ENCODE peak calls at places on chromosomes 1 and 21, in seven cellular contexts. Z is OCI-LY7; B is T-helper 2 cell; Q is T47D; O is LHCN-M2; T is activated CD4-positive, alpha-beta T cell treated with anti-CD3 and anti-CD28 coated beads, Interleukin-2, amount 50 U/mL, for 1 hour; A is endothelial cell. G is an unnamed sample.

GRCh38 chr1:80054129-80054528 is 1047.6 kb upstream of the ADGRL4 start:
- DNase-seq in Z (no peak), Q (peak), A (no peak), T (no peak), B (no peak), O (peak), G (no peak)

GRCh38 chr1:230878584-230878975 is 10.3 kb upstream of the C1orf198 start:
- DNase-seq in T (no peak), B (no peak), O (peak), Q (no peak), Z (no peak), A (no peak), G (no peak)

GRCh38 chr1:228098323-228098931 is 4.7 kb downstream of the C1orf35 start:
- DNase-seq in T (no peak), Z (no peak), B (peak), Q (no peak), O (no peak), A (no peak), G (no peak)

GRCh38 chr1:233864578-233864977 is 39.9 kb upstream of the SLC35F3 start:
- DNase-seq in O (no peak), T (no peak), A (no peak), Z (no peak), B (no peak), Q (no peak), G (no peak)

GRCh38 chr1:26287033-26287711 is 7.3 kb downstream of the SH3BGRL3 start:
- DNase-seq in Q (no peak), B (peak), A (no peak), Z (peak), O (peak), T (peak), G (no peak)

GRCh38 chr21:25733859-25734653 is 648 bp downstream of the ATP5PF start:
- DNase-seq in Z (peak), O (peak), Q (peak), T (no peak), A (no peak), B (no peak), G (no peak)

GRCh38 chr21:25573409-25574206 is 33.7 kb downstream of the MRPL39 start:
- DNase-seq in B (peak), A (no peak), T (peak), Q (peak), O (peak), Z (peak), G (no peak)

GRCh38 chr1:23561813-23562100 is 2.5 kb upstream of the ID3 start:
- DNase-seq in Z (no peak), B (no peak), A (no peak), Q (peak), O (no peak), T (no peak), G (no peak)

GRCh38 chr1:6287029-6287428 is 26.1 kb upstream of the GPR153 start:
- DNase-seq in Z (no peak), B (no peak), T (no peak), Q (no peak), O (no peak), A (no peak), G (no peak)

GRCh38 chr1:64922336-64922735 is 44.0 kb downstream of the JAK1 start:
- DNase-seq in A (no peak), O (no peak), Q (no peak), Z (no peak), B (no peak), T (no peak), G (no peak)

GRCh38 chr1:20184481-20184900 is 1.4 kb upstream of the UBXN10 start:
- DNase-seq in A (no peak), Z (no peak), O (no peak), B (no peak), Q (no peak), T (no peak), G (peak)

GRCh38 chr1:53605181-53605580 is 133.8 kb downstream of the GLIS1 start:
- DNase-seq in Q (no peak), A (no peak), Z (no peak), B (no peak), T (no peak), O (no peak), G (no peak)

GRCh38 chr1:200038987-200039848 is 11.7 kb downstream of the NR5A2 start:
- DNase-seq in T (no peak), Q (peak), A (peak), O (no peak), Z (peak), B (no peak), G (peak)

GRCh38 chr1:31977361-31978131 is 36.1 kb upstream of the KHDRBS1 start:
- DNase-seq in A (peak), Q (peak), Z (peak), B (no peak), O (peak), T (no peak), G (peak)

GRCh38 chr1:12626888-12627287 is 8.9 kb upstream of the DHRS3 start:
- DNase-seq in B (no peak), Z (no peak), T (no peak), O (no peak), Q (no peak), A (no peak), G (no peak)

GRCh38 chr1:153260980-153261792 is 1.7 kb downstream of the LORICRIN start:
- DNase-seq in T (peak), Q (no peak), B (peak), A (peak), Z (no peak), O (no peak), G (no peak)

GRCh38 chr1:13754510-13755103 is 54.6 kb downstream of the PRDM2 start:
- DNase-seq in O (no peak), A (no peak), Q (no peak), T (no peak), Z (no peak), B (no peak), G (no peak)

GRCh38 chr1:242579528-242580235 is 55.2 kb upstream of the PLD5 start:
- DNase-seq in A (no peak), O (no peak), Q (no peak), Z (no peak), T (no peak), B (no peak), G (no peak)

GRCh38 chr1:37945743-37946702 is 830 bp downstream of the INPP5B start:
- DNase-seq in Q (no peak), O (peak), Z (no peak), T (no peak), A (peak), B (no peak), G (peak)

GRCh38 chr1:38576241-38576640 is 283.3 kb downstream of the RRAGC start:
- DNase-seq in Z (no peak), O (no peak), A (no peak), B (no peak), Q (no peak), T (no peak), G (no peak)

GRCh38 chr1:24138481-24139158 is 4.3 kb downstream of the IL22RA1 start:
- DNase-seq in B (no peak), Z (no peak), T (no peak), Q (no peak), O (no peak), A (no peak), G (no peak)

GRCh38 chr1:43554444-43554992 is 23.8 kb downstream of the PTPRF start:
- DNase-seq in B (no peak), Z (peak), Q (peak), O (peak), T (no peak), A (peak), G (peak)

GRCh38 chr21:32333953-32334673 is 35.5 kb downstream of the MRAP start:
- DNase-seq in T (no peak), B (no peak), Z (no peak), A (no peak), Q (no peak), O (no peak), G (no peak)

GRCh38 chr1:15950763-15951295 is 25.1 kb downstream of the ZBTB17 start:
- DNase-seq in B (peak), O (peak), Q (no peak), T (peak), Z (no peak), A (no peak), G (no peak)

GRCh38 chr1:56452027-56453011 is 127.0 kb downstream of the PLPP3 start:
- DNase-seq in O (no peak), Z (no peak), A (no peak), Q (no peak), T (no peak), B (no peak), G (no peak)

GRCh38 chr1:188794969-188795368 is 1682.7 kb downstream of the BRINP3 start:
- DNase-seq in O (no peak), Q (no peak), Z (no peak), T (no peak), A (no peak), B (no peak), G (no peak)

G was measured in Caco-2.